ENCODE peak calls at places on chromosomes 4 and X, in seven cellular contexts. A is neuronal stem cell; Z is cardiac muscle cell; L is upper lobe of right lung; G is ovary; F is brain microvascular endothelial cell; P is naive thymus-derived CD4-positive, alpha-beta T cell. M is an unnamed sample.

GRCh38 chrX:43716696-43717095 is 60.6 kb downstream of the MAOA start:
- DNase-seq in A (no peak), Z (no peak), L (no peak), G (no peak), F (no peak), P (no peak), M (no peak)

GRCh38 chr4:137417676-137418075 is 114.6 kb downstream of the PCDH18 start:
- DNase-seq in A (no peak), Z (no peak), L (no peak), G (no peak), F (peak; percentile 4), P (no peak), M (no peak)

GRCh38 chr4:117447925-117448324 is 362.5 kb upstream of the TRAM1L1 start:
- DNase-seq in A (no peak), Z (no peak), L (no peak), G (no peak), F (no peak), P (no peak), M (peak; percentile 26)

GRCh38 chrX:16462912-16463311 is 187.0 kb upstream of the S100G start:
- DNase-seq in A (no peak), Z (no peak), L (no peak), G (no peak), F (peak; percentile 17), P (no peak), M (no peak)

GRCh38 chr4:182845618-182846017 is 71.6 kb downstream of the DCTD start:
- DNase-seq in A (no peak), Z (no peak), L (no peak), G (no peak), F (no peak), P (no peak), M (no peak)

GRCh38 chr4:112060212-112060611 is 85.0 kb upstream of the FAM241A start:
- DNase-seq in A (peak; percentile 14), Z (peak; percentile 63), L (no peak), G (no peak), F (peak; percentile 23), P (no peak), M (peak; percentile 44)

GRCh38 chrX:72276478-72276953 is 532 bp downstream of the RPS4X start:
- DNase-seq in A (no peak), Z (no peak), L (no peak), G (no peak), F (no peak), P (no peak), M (no peak)

GRCh38 chrX:13151806-13152510 is 107.5 kb upstream of the FAM9C start:
- DNase-seq in A (no peak), Z (no peak), L (no peak), G (no peak), F (peak; percentile 33), P (no peak), M (peak; percentile 14)

GRCh38 chr4:133588306-133588705 is 439.2 kb downstream of the PCDH10 start:
- DNase-seq in A (no peak), Z (no peak), L (no peak), G (no peak), F (no peak), P (no peak), M (no peak)

GRCh38 chr4:171846232-171846631 is 33.0 kb downstream of the GALNTL6 start:
- DNase-seq in A (peak; percentile 55), Z (peak; percentile 74), L (no peak), G (no peak), F (peak; percentile 74), P (no peak), M (peak; percentile 50)

GRCh38 chr4:126123933-126124332 is 809.2 kb downstream of the FAT4 start:
- DNase-seq in A (no peak), Z (no peak), L (no peak), G (no peak), F (no peak), P (no peak), M (no peak)

GRCh38 chr4:145154573-145154972 is 25.8 kb downstream of the OTUD4 start:
- DNase-seq in A (no peak), Z (peak; percentile 24), L (no peak), G (no peak), F (peak; percentile 38), P (no peak), M (peak; percentile 29)

GRCh38 chr4:152973614-152974200 is 37.6 kb downstream of the FHDC1 start:
- DNase-seq in A (no peak), Z (no peak), L (no peak), G (no peak), F (no peak), P (no peak), M (no peak)

GRCh38 chr4:77268108-77268507 is 111.1 kb downstream of the CCNG2 start:
- DNase-seq in A (no peak), Z (no peak), L (no peak), G (no peak), F (no peak), P (no peak), M (no peak)

GRCh38 chr4:123453006-123453685 is 56.6 kb downstream of the SPRY1 start:
- DNase-seq in A (no peak), Z (no peak), L (no peak), G (no peak), F (peak; percentile 17), P (no peak), M (no peak)

GRCh38 chr4:30754021-30754420 is 33.9 kb downstream of the PCDH7 start:
- DNase-seq in A (no peak), Z (no peak), L (no peak), G (no peak), F (no peak), P (no peak), M (no peak)

GRCh38 chrX:10453945-10454344 is 166.4 kb downstream of the MID1 start:
- DNase-seq in A (peak; percentile 35), Z (no peak), L (no peak), G (no peak), F (no peak), P (no peak), M (no peak)

GRCh38 chr4:146029147-146029546 is 90.5 kb upstream of the ZNF827 start:
- DNase-seq in A (no peak), Z (no peak), L (no peak), G (no peak), F (no peak), P (no peak), M (no peak)

GRCh38 chrX:100995469-100995868 is 26.0 kb downstream of the ARL13A start:
- DNase-seq in A (no peak), Z (no peak), L (no peak), G (no peak), F (peak; percentile 92), P (peak; percentile 35), M (no peak)

GRCh38 chr4:96642486-96642885 is 802.6 kb downstream of the PDHA2 start:
- DNase-seq in A (peak; percentile 29), Z (no peak), L (no peak), G (no peak), F (no peak), P (no peak), M (no peak)

GRCh38 chr4:96649536-96649935 is 809.6 kb downstream of the PDHA2 start:
- DNase-seq in A (no peak), Z (no peak), L (no peak), G (no peak), F (peak; percentile 85), P (no peak), M (no peak)

DNA sequence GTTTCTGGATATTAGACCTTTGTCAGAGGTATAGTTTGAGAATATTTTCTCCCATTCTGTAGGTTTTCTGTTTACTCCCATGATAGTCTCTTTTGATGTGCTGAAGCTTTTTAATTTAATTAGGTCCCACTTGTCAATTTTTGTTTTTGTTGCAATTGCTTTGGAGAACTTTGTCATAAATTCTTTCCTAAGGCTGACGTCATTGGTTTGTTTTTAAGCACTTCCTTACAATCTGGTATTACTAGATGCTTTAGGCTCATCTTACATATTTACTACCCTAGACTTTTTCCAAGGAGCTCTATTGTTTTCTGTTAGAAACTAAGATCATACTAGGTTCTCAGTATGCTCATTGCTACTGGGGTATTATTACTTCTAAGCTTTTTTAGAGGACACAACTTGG is 806.3 kb downstream of the PDHA2 start:
- DNase-seq in A (no peak), Z (no peak), L (no peak), G (no peak), F (no peak), P (no peak), M (no peak)
- H3K36me3 ChIP-seq in A (no peaks in the 10 kb centered on the region), Z (no peaks in the 10 kb centered on the region), L (no peaks in the 10 kb centered on the region), G (no peaks in the 10 kb centered on the region), F (no peaks in the 10 kb centered on the region), P (no peaks in the 10 kb centered on the region), M (no peaks in the 10 kb centered on the region)

GRCh38 chrX:36963069-36963808 is 44.9 kb upstream of the FAM47C start:
- DNase-seq in A (no peak), Z (no peak), L (no peak), G (no peak), F (no peak), P (no peak), M (no peak)
- H3K27me3 ChIP-seq in A (peaks cover 34% of the 10 kb centered on the region), Z (peaks cover 47% of the 10 kb centered on the region), L (no peaks in the 10 kb centered on the region), G (no peaks in the 10 kb centered on the region), F (no peaks in the 10 kb centered on the region), P (no peaks in the 10 kb centered on the region), M (no peaks in the 10 kb centered on the region)

GRCh38 chrX:20159811-20160385 is 18.3 kb upstream of the EIF1AX start:
- DNase-seq in A (no peak), Z (no peak), L (no peak), G (no peak), F (no peak), P (no peak), M (no peak)
- H3K36me3 ChIP-seq in A (peaks cover 76% of the 10 kb centered on the region), Z (peaks cover 2% of the 10 kb centered on the region), L (peaks cover 50% of the 10 kb centered on the region), G (no peaks in the 10 kb centered on the region), F (peaks cover 7% of the 10 kb centered on the region), P (peaks cover 7% of the 10 kb centered on the region), M (peaks cover 29% of the 10 kb centered on the region)

GRCh38 chrX:153851981-153852380 is 21.6 kb upstream of the PDZD4 start:
- DNase-seq in A (no peak), Z (no peak), L (no peak), G (no peak), F (no peak), P (no peak), M (no peak)

GRCh38 chrX:153857348-153857903 is 27.1 kb upstream of the PDZD4 start:
- DNase-seq in A (no peak), Z (no peak), L (no peak), G (no peak), F (no peak), P (no peak), M (no peak)

GRCh38 chrX:153853180-153853901 is 23.0 kb upstream of the PDZD4 start:
- DNase-seq in A (no peak), Z (no peak), L (no peak), G (no peak), F (no peak), P (no peak), M (no peak)

GRCh38 chrX:153854702-153855101 is 24.4 kb upstream of the PDZD4 start:
- DNase-seq in A (no peak), Z (no peak), L (no peak), G (no peak), F (no peak), P (no peak), M (no peak)

GRCh38 chrX:153853902-153854267 is 23.5 kb upstream of the PDZD4 start:
- DNase-seq in A (no peak), Z (no peak), L (no peak), G (no peak), F (no peak), P (no peak), M (no peak)
- H3K27me3 ChIP-seq in A (peaks cover 47% of the 10 kb centered on the region), Z (no peaks in the 10 kb centered on the region), L (no peaks in the 10 kb centered on the region), G (no peaks in the 10 kb centered on the region), F (no peaks in the 10 kb centered on the region), P (no peaks in the 10 kb centered on the region), M (peaks cover 27% of the 10 kb centered on the region)

M was measured in HAP-1.